ENCODE peak calls at places on chromosomes 16 and 17, in seven cellular contexts. One of them, this sample, is unnamed.

GRCh38 chr17:76547183-76547641 is 7.4 kb downstream of the PRCD start:
- DNase-seq in PC-9: peak; percentile 47
- DNase-seq in right atrium auricular region: peak; percentile 77
- DNase-seq in CD4-positive, CD25-positive, alpha-beta regulatory T cell: peak; percentile 27
- DNase-seq in ascending aorta: no peak
- DNase-seq in heart right ventricle: no peak
- DNase-seq in CD4-positive, alpha-beta memory T cell: peak; percentile 62
- DNase-seq in this sample: peak; percentile 89

GRCh38 chr17:80000955-80001354 is 34.7 kb downstream of the TBC1D16 start:
- DNase-seq in PC-9: no peak
- DNase-seq in right atrium auricular region: no peak
- DNase-seq in CD4-positive, CD25-positive, alpha-beta regulatory T cell: no peak
- DNase-seq in ascending aorta: no peak
- DNase-seq in heart right ventricle: no peak
- DNase-seq in CD4-positive, alpha-beta memory T cell: no peak
- DNase-seq in this sample: no peak

GRCh38 chr16:53501216-53501859 is 1.7 kb downstream of the AKTIP start:
- DNase-seq in PC-9: no peak
- DNase-seq in right atrium auricular region: no peak
- DNase-seq in CD4-positive, CD25-positive, alpha-beta regulatory T cell: no peak
- DNase-seq in ascending aorta: no peak
- DNase-seq in heart right ventricle: no peak
- DNase-seq in CD4-positive, alpha-beta memory T cell: no peak
- DNase-seq in this sample: peak; percentile 2

GRCh38 chr17:63549289-63549945 is 860 bp upstream of the DCAF7 start:
- DNase-seq in PC-9: no peak
- DNase-seq in right atrium auricular region: no peak
- DNase-seq in CD4-positive, CD25-positive, alpha-beta regulatory T cell: no peak
- DNase-seq in ascending aorta: no peak
- DNase-seq in heart right ventricle: no peak
- DNase-seq in CD4-positive, alpha-beta memory T cell: no peak
- DNase-seq in this sample: no peak

GRCh38 chr17:77465358-77466041 is 324.7 kb downstream of the SEC14L1 start:
- DNase-seq in PC-9: no peak
- DNase-seq in right atrium auricular region: peak; percentile 78
- DNase-seq in CD4-positive, CD25-positive, alpha-beta regulatory T cell: peak; percentile 61
- DNase-seq in ascending aorta: peak; percentile 51
- DNase-seq in heart right ventricle: peak; percentile 36
- DNase-seq in CD4-positive, alpha-beta memory T cell: peak; percentile 82
- DNase-seq in this sample: no peak

GRCh38 chr16:57001026-57001669 is 11.8 kb downstream of the NLRC5 start:
- DNase-seq in PC-9: no peak
- DNase-seq in right atrium auricular region: no peak
- DNase-seq in CD4-positive, CD25-positive, alpha-beta regulatory T cell: no peak
- DNase-seq in ascending aorta: no peak
- DNase-seq in heart right ventricle: no peak
- DNase-seq in CD4-positive, alpha-beta memory T cell: no peak
- DNase-seq in this sample: no peak

GRCh38 chr16:22326771-22327445 is 29.7 kb downstream of the POLR3E start:
- DNase-seq in PC-9: no peak
- DNase-seq in right atrium auricular region: peak; percentile 30
- DNase-seq in CD4-positive, CD25-positive, alpha-beta regulatory T cell: no peak
- DNase-seq in ascending aorta: no peak
- DNase-seq in heart right ventricle: no peak
- DNase-seq in CD4-positive, alpha-beta memory T cell: no peak
- DNase-seq in this sample: no peak

GRCh38 chr17:9185688-9186289 is 164.5 kb downstream of the NTN1 start:
- DNase-seq in PC-9: no peak
- DNase-seq in right atrium auricular region: no peak
- DNase-seq in CD4-positive, CD25-positive, alpha-beta regulatory T cell: no peak
- DNase-seq in ascending aorta: no peak
- DNase-seq in heart right ventricle: no peak
- DNase-seq in CD4-positive, alpha-beta memory T cell: no peak
- DNase-seq in this sample: no peak

GRCh38 chr16:56824335-56824734 is 40.7 kb upstream of the SLC12A3 start:
- DNase-seq in PC-9: no peak
- DNase-seq in right atrium auricular region: no peak
- DNase-seq in CD4-positive, CD25-positive, alpha-beta regulatory T cell: no peak
- DNase-seq in ascending aorta: no peak
- DNase-seq in heart right ventricle: no peak
- DNase-seq in CD4-positive, alpha-beta memory T cell: no peak
- DNase-seq in this sample: no peak

GRCh38 chr17:2111691-2112090 is 56.8 kb downstream of the HIC1 start:
- DNase-seq in PC-9: peak; percentile 72
- DNase-seq in right atrium auricular region: no peak
- DNase-seq in CD4-positive, CD25-positive, alpha-beta regulatory T cell: no peak
- DNase-seq in ascending aorta: no peak
- DNase-seq in heart right ventricle: no peak
- DNase-seq in CD4-positive, alpha-beta memory T cell: no peak
- DNase-seq in this sample: no peak

GRCh38 chr16:88651276-88651988 is 579 bp upstream of the CYBA start:
- DNase-seq in PC-9: no peak
- DNase-seq in right atrium auricular region: no peak
- DNase-seq in CD4-positive, CD25-positive, alpha-beta regulatory T cell: peak; percentile 66
- DNase-seq in ascending aorta: peak; percentile 50
- DNase-seq in heart right ventricle: peak; percentile 54
- DNase-seq in CD4-positive, alpha-beta memory T cell: peak; percentile 77
- DNase-seq in this sample: no peak

GRCh38 chr17:74520790-74521480 is 10.3 kb downstream of the CD300LB start:
- DNase-seq in PC-9: no peak
- DNase-seq in right atrium auricular region: peak; percentile 62
- DNase-seq in CD4-positive, CD25-positive, alpha-beta regulatory T cell: no peak
- DNase-seq in ascending aorta: no peak
- DNase-seq in heart right ventricle: no peak
- DNase-seq in CD4-positive, alpha-beta memory T cell: no peak
- DNase-seq in this sample: no peak

GRCh38 chr17:29972277-29972676 is 30.8 kb downstream of the EFCAB5 start:
- DNase-seq in PC-9: no peak
- DNase-seq in right atrium auricular region: no peak
- DNase-seq in CD4-positive, CD25-positive, alpha-beta regulatory T cell: no peak
- DNase-seq in ascending aorta: no peak
- DNase-seq in heart right ventricle: no peak
- DNase-seq in CD4-positive, alpha-beta memory T cell: no peak
- DNase-seq in this sample: no peak

GRCh38 chr17:44384281-44384822 is 5.1 kb downstream of the ITGA2B start:
- DNase-seq in PC-9: no peak
- DNase-seq in right atrium auricular region: no peak
- DNase-seq in CD4-positive, CD25-positive, alpha-beta regulatory T cell: no peak
- DNase-seq in ascending aorta: no peak
- DNase-seq in heart right ventricle: no peak
- DNase-seq in CD4-positive, alpha-beta memory T cell: no peak
- DNase-seq in this sample: no peak

GRCh38 chr16:1772362-1772907 is at the start of gene EME2:
- DNase-seq in PC-9: peak; percentile 37
- DNase-seq in right atrium auricular region: no peak
- DNase-seq in CD4-positive, CD25-positive, alpha-beta regulatory T cell: peak; percentile 25
- DNase-seq in ascending aorta: no peak
- DNase-seq in heart right ventricle: no peak
- DNase-seq in CD4-positive, alpha-beta memory T cell: peak; percentile 46
- DNase-seq in this sample: peak; percentile 47

GRCh38 chr16:84308120-84308519 is 13.4 kb downstream of the WFDC1 start:
- DNase-seq in PC-9: peak; percentile 59
- DNase-seq in right atrium auricular region: no peak
- DNase-seq in CD4-positive, CD25-positive, alpha-beta regulatory T cell: no peak
- DNase-seq in ascending aorta: no peak
- DNase-seq in heart right ventricle: peak; percentile 57
- DNase-seq in CD4-positive, alpha-beta memory T cell: no peak
- DNase-seq in this sample: peak; percentile 59

GRCh38 chr17:8044819-8045810 is 6.3 kb downstream of the ALOX15B start:
- DNase-seq in PC-9: no peak
- DNase-seq in right atrium auricular region: no peak
- DNase-seq in CD4-positive, CD25-positive, alpha-beta regulatory T cell: no peak
- DNase-seq in ascending aorta: no peak
- DNase-seq in heart right ventricle: no peak
- DNase-seq in CD4-positive, alpha-beta memory T cell: no peak
- DNase-seq in this sample: no peak

GRCh38 chr17:39926588-39927100 is 757 bp downstream of the ORMDL3 start:
- DNase-seq in PC-9: peak; percentile 40
- DNase-seq in right atrium auricular region: peak; percentile 58
- DNase-seq in CD4-positive, CD25-positive, alpha-beta regulatory T cell: peak; percentile 39
- DNase-seq in ascending aorta: no peak
- DNase-seq in heart right ventricle: no peak
- DNase-seq in CD4-positive, alpha-beta memory T cell: peak; percentile 46
- DNase-seq in this sample: peak; percentile 22

GRCh38 chr17:31492880-31493655 is 101.6 kb downstream of the RAB11FIP4 start:
- DNase-seq in PC-9: no peak
- DNase-seq in right atrium auricular region: peak; percentile 67
- DNase-seq in CD4-positive, CD25-positive, alpha-beta regulatory T cell: peak; percentile 35
- DNase-seq in ascending aorta: peak; percentile 30
- DNase-seq in heart right ventricle: no peak
- DNase-seq in CD4-positive, alpha-beta memory T cell: no peak
- DNase-seq in this sample: no peak

GRCh38 chr17:31493656-31494155 is 102.2 kb downstream of the RAB11FIP4 start:
- DNase-seq in PC-9: no peak
- DNase-seq in right atrium auricular region: no peak
- DNase-seq in CD4-positive, CD25-positive, alpha-beta regulatory T cell: no peak
- DNase-seq in ascending aorta: no peak
- DNase-seq in heart right ventricle: no peak
- DNase-seq in CD4-positive, alpha-beta memory T cell: no peak
- DNase-seq in this sample: no peak

GRCh38 chr17:31490991-31491793 is 99.7 kb downstream of the RAB11FIP4 start:
- DNase-seq in PC-9: no peak
- DNase-seq in right atrium auricular region: no peak
- DNase-seq in CD4-positive, CD25-positive, alpha-beta regulatory T cell: no peak
- DNase-seq in ascending aorta: no peak
- DNase-seq in heart right ventricle: no peak
- DNase-seq in CD4-positive, alpha-beta memory T cell: no peak
- DNase-seq in this sample: no peak

GRCh38 chr17:31491794-31492171 is 100.3 kb downstream of the RAB11FIP4 start:
- DNase-seq in PC-9: no peak
- DNase-seq in right atrium auricular region: no peak
- DNase-seq in CD4-positive, CD25-positive, alpha-beta regulatory T cell: no peak
- DNase-seq in ascending aorta: no peak
- DNase-seq in heart right ventricle: no peak
- DNase-seq in CD4-positive, alpha-beta memory T cell: no peak
- DNase-seq in this sample: no peak

GRCh38 chr17:31492206-31492605 is 100.7 kb downstream of the RAB11FIP4 start:
- DNase-seq in PC-9: no peak
- DNase-seq in right atrium auricular region: no peak
- DNase-seq in CD4-positive, CD25-positive, alpha-beta regulatory T cell: no peak
- DNase-seq in ascending aorta: no peak
- DNase-seq in heart right ventricle: no peak
- DNase-seq in CD4-positive, alpha-beta memory T cell: no peak
- DNase-seq in this sample: no peak
- H3K4me1 ChIP-seq in PC-9: peaks cover 68% of the 10 kb centered on the region
- H3K4me1 ChIP-seq in right atrium auricular region: no peaks in the 10 kb centered on the region
- H3K4me1 ChIP-seq in CD4-positive, CD25-positive, alpha-beta regulatory T cell: peaks cover 88% of the 10 kb centered on the region
- H3K4me1 ChIP-seq in ascending aorta: peaks cover 8% of the 10 kb centered on the region
- H3K4me1 ChIP-seq in heart right ventricle: peaks cover 50% of the 10 kb centered on the region
- H3K4me1 ChIP-seq in CD4-positive, alpha-beta memory T cell: peaks cover 85% of the 10 kb centered on the region
- H3K4me1 ChIP-seq in this sample: peaks cover 16% of the 10 kb centered on the region

DNA sequence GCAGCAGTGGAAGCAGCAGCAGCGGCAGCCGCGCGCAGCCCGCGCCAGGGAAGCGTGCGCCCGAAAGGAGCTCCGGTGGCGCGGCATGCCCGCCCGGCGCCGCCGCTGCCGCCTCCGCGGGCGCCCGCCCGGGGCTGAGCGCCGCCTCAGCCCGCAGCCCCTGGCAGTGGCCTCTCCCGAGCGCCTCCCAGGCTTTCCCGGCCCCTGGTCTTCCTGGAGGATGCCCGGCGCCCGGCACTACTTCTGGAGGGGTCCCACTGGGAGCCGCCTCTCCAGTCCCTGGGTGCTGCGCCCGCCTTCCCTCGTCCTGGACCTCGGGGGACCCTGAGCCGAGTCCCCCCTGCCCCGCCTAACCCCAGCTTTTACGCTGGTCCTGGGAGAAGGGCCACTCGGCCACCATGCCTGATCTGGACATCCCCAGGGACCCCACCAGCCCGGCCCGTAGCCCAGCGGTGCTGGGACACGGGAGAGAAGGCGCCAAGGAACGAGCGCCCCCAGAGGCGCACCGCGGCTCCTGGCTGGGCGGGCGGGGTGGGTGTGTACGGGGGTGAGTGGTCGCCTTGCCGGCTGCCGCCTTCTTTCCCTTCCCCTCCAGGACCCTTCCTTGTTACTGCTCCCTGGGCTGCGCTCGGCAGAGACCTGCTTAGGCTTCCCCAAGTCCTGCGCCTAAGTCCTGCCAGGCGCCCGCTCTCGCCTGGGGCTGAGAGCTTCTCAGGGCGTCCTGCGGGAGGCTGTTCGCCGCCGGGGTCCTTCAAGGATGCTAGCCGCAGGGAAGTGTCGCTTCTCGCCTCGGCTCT is 713 bp downstream of the ASIC2 start:
- DNase-seq in PC-9: peak; percentile 33
- DNase-seq in right atrium auricular region: no peak
- DNase-seq in CD4-positive, CD25-positive, alpha-beta regulatory T cell: no peak
- DNase-seq in ascending aorta: no peak
- DNase-seq in heart right ventricle: peak; percentile 8
- DNase-seq in CD4-positive, alpha-beta memory T cell: no peak
- DNase-seq in this sample: no peak
- H3K4me3 ChIP-seq in PC-9: no peak overlapping the region
- H3K4me3 ChIP-seq in right atrium auricular region: no peak overlapping the region
- H3K4me3 ChIP-seq in CD4-positive, CD25-positive, alpha-beta regulatory T cell: no peak overlapping the region
- H3K4me3 ChIP-seq in ascending aorta: peak overlapping the region; percentile 61
- H3K4me3 ChIP-seq in heart right ventricle: peak overlapping the region; percentile 8
- H3K4me3 ChIP-seq in CD4-positive, alpha-beta memory T cell: no peak overlapping the region
- H3K4me3 ChIP-seq in this sample: no peak overlapping the region

GRCh38 chr17:82699551-82699950 is 1.1 kb upstream of the RAB40B start:
- DNase-seq in PC-9: no peak
- DNase-seq in right atrium auricular region: no peak
- DNase-seq in CD4-positive, CD25-positive, alpha-beta regulatory T cell: no peak
- DNase-seq in ascending aorta: no peak
- DNase-seq in heart right ventricle: no peak
- DNase-seq in CD4-positive, alpha-beta memory T cell: no peak
- DNase-seq in this sample: no peak
- H3K4me1 ChIP-seq in PC-9: no peaks in the 10 kb centered on the region
- H3K4me1 ChIP-seq in right atrium auricular region: no peaks in the 10 kb centered on the region
- H3K4me1 ChIP-seq in CD4-positive, CD25-positive, alpha-beta regulatory T cell: peaks cover 18% of the 10 kb centered on the region
- H3K4me1 ChIP-seq in ascending aorta: peaks cover 11% of the 10 kb centered on the region
- H3K4me1 ChIP-seq in heart right ventricle: peaks cover 20% of the 10 kb centered on the region
- H3K4me1 ChIP-seq in CD4-positive, alpha-beta memory T cell: peaks cover 13% of the 10 kb centered on the region
- H3K4me1 ChIP-seq in this sample: peaks cover 14% of the 10 kb centered on the region

DNA sequence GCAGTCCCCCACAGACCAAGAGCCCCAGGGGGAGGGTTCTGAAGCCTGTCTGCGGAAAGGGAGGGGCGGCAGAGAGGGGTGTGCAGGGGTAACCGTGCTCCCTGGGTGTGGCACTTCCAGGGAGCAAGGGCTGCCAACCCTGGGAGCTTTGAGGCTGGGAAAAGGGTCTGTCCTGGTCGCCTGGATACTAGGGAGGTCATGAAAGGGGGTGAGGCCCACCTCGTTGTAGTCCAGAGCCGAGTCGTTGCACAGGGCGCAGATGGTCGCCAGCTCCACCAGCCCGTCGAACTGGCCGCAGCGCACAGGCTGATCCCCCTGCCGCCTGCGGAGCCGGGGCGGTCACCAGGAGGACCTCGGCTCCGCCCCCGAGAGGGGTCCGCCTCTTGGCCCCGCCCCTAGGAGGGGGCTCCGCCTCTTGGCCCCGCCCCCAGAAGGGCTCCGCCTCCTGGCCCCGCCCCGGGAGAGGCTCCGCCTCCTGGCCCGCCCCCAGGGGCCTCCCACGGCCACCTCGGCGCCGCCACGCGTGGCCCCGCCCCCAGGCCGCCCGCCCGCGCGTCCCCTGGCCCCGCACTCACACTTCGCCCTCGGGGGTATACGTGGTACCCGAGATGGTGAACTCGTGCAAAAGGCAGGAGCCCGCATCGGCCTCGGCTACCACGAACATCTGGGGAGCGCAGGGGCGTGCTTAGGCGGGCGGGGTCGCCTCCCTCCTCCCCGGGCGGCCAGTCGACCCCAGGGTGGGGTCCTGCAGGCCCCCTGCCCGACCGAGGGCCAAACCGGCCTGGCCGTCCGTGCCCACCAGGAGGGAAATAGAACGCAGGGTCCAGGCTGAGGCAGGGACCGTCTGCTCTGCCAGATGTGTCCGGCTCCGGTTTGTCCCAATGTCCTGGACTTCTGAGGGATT is 19.5 kb downstream of the ATP2A3 start:
- DNase-seq in PC-9: peak; percentile 27
- DNase-seq in right atrium auricular region: no peak
- DNase-seq in CD4-positive, CD25-positive, alpha-beta regulatory T cell: peak; percentile 29
- DNase-seq in ascending aorta: no peak
- DNase-seq in heart right ventricle: peak; percentile 81
- DNase-seq in CD4-positive, alpha-beta memory T cell: peak; percentile 44
- DNase-seq in this sample: no peak
- H3K4me3 ChIP-seq in PC-9: no peak overlapping the region
- H3K4me3 ChIP-seq in right atrium auricular region: peak overlapping the region; percentile 15
- H3K4me3 ChIP-seq in CD4-positive, CD25-positive, alpha-beta regulatory T cell: no peak overlapping the region
- H3K4me3 ChIP-seq in ascending aorta: no peak overlapping the region
- H3K4me3 ChIP-seq in heart right ventricle: peak overlapping the region; percentile 27
- H3K4me3 ChIP-seq in CD4-positive, alpha-beta memory T cell: no peak overlapping the region
- H3K4me3 ChIP-seq in this sample: no peak overlapping the region

This sample was measured in SJSA1.